ENCODE peak calls at places on chromosomes 13 and 19, in five cellular contexts. F, J, K, H and L are unnamed samples.

GRCh38 chr13:38821753-38822551 is 135.1 kb downstream of the FREM2 start:
- DNase-seq in F (no peak), J (no peak), K (no peak), H (no peak), L (no peak)

GRCh38 chr19:31252476-31252875 is 96.8 kb downstream of the TSHZ3 start:
- DNase-seq in F (no peak), J (no peak), K (no peak), H (no peak), L (no peak)

GRCh38 chr13:31227063-31227462 is 27.3 kb downstream of the B3GLCT start:
- DNase-seq in F (no peak), J (no peak), K (no peak), H (no peak), L (no peak)

GRCh38 chr13:37715606-37716015 is 117.0 kb upstream of the POSTN start:
- DNase-seq in F (no peak), J (no peak), K (no peak), H (no peak), L (no peak)

GRCh38 chr13:28401303-28402056 is 93.4 kb downstream of the FLT1 start:
- DNase-seq in F (no peak), J (no peak), K (no peak), H (no peak), L (no peak)

GRCh38 chr13:50267917-50268316 is 252.7 kb downstream of the KCNRG start:
- DNase-seq in F (peak), J (no peak), K (no peak), H (no peak), L (no peak)

GRCh38 chr13:36094478-36094877 is 36.7 kb downstream of the DCLK1 start:
- DNase-seq in F (no peak), J (no peak), K (no peak), H (no peak), L (no peak)

GRCh38 chr19:33220115-33220514 is 5.5 kb downstream of the SLC7A10 start:
- DNase-seq in F (no peak), J (no peak), K (no peak), H (no peak), L (no peak)

GRCh38 chr13:99307247-99307646 is at the start of gene GPR183:
- DNase-seq in F (peak), J (no peak), K (no peak), H (no peak), L (no peak)

GRCh38 chr13:46761866-46762265 is 35.1 kb downstream of the ESD start:
- DNase-seq in F (no peak), J (no peak), K (no peak), H (no peak), L (no peak)

GRCh38 chr19:18955042-18955441 is 14.0 kb upstream of the HOMER3 start:
- DNase-seq in F (no peak), J (no peak), K (no peak), H (no peak), L (no peak)

GRCh38 chr13:66036024-66036614 is 1194.0 kb downstream of the PCDH9 start:
- DNase-seq in F (no peak), J (no peak), K (no peak), H (no peak), L (no peak)

GRCh38 chr13:80504453-80504852 is 163.5 kb upstream of the SPRY2 start:
- DNase-seq in F (no peak), J (no peak), K (no peak), H (no peak), L (no peak)

GRCh38 chr19:49422407-49423277 is 599 bp downstream of the PTH2 start:
- DNase-seq in F (peak), J (no peak), K (no peak), H (no peak), L (no peak)

GRCh38 chr19:17289489-17289888 is 7.8 kb downstream of the ANKLE1 start:
- DNase-seq in F (peak), J (no peak), K (no peak), H (peak), L (peak)

GRCh38 chr13:114128624-114129522 is 3.5 kb downstream of the RASA3 start:
- DNase-seq in F (peak), J (no peak), K (peak), H (peak), L (peak)

GRCh38 chr13:48493076-48493765 is 39.7 kb downstream of the RCBTB2 start:
- DNase-seq in F (no peak), J (no peak), K (no peak), H (no peak), L (no peak)

GRCh38 chr13:110443633-110444225 is 117.8 kb downstream of the RAB20 start:
- DNase-seq in F (no peak), J (no peak), K (no peak), H (no peak), L (no peak)

GRCh38 chr13:78160793-78161192 is 242.2 kb upstream of the EDNRB start:
- DNase-seq in F (no peak), J (no peak), K (no peak), H (no peak), L (no peak)

GRCh38 chr13:113573065-113573464 is 11.5 kb upstream of the TFDP1 start:
- DNase-seq in F (no peak), J (no peak), K (no peak), H (no peak), L (no peak)

GRCh38 chr13:65971541-65971940 is 1258.6 kb downstream of the PCDH9 start:
- DNase-seq in F (no peak), J (no peak), K (no peak), H (no peak), L (no peak)

GRCh38 chr13:46317120-46317519 is 69.9 kb downstream of the RUBCNL start:
- DNase-seq in F (no peak), J (no peak), K (no peak), H (no peak), L (no peak)

GRCh38 chr13:38686635-38687245 is at the start of gene FREM2:
- DNase-seq in F (peak), J (no peak), K (no peak), H (no peak), L (no peak)

GRCh38 chr19:47257411-47258169 is 1.3 kb downstream of the CCDC9 start:
- DNase-seq in F (no peak), J (no peak), K (no peak), H (no peak), L (peak)
- TF ChIP-seq POLR2A in F (peak), J (peak), K (peak), H (no peak), L (no peak)

GRCh38 chr13:22041741-22042140 is 370.9 kb downstream of the FGF9 start:
- DNase-seq in F (no peak), J (no peak), K (no peak), H (no peak), L (no peak)

GRCh38 chr13:22039961-22040360 is 369.1 kb downstream of the FGF9 start:
- DNase-seq in F (no peak), J (no peak), K (no peak), H (no peak), L (no peak)

GRCh38 chr13:22040810-22041364 is 370.0 kb downstream of the FGF9 start:
- DNase-seq in F (peak), J (no peak), K (no peak), H (no peak), L (no peak)
- TF ChIP-seq POLR2A in F (peak), J (no peak), K (no peak), H (no peak), L (no peak)

DNA sequence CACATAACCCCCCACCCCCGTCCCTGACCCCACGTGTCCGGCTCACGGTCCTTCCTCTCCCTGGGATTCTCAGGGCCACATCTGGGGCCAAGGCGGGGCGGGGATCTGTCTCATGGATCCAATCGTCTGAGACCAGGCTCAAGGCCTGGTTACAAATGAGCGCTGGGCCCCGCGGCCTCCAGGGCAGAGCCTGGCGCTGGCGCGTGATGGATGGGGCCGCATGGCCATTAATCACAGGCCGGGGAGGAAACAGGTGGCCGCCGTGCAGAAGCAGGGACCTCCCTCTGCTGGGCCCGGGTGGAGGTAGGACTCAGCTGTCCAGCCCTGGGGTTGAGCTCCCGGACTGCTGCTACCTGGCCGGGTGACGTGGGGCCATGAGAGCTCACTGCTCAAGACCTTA is 5.8 kb upstream of the TLE5 start:
- DNase-seq in F (peak), J (no peak), K (no peak), H (no peak), L (no peak)
- TF ChIP-seq POLR2A in F (peak), J (no peak), K (no peak), H (no peak), L (no peak)

GRCh38 chr19:40570313-40571004 is 6.2 kb upstream of the SHKBP1 start:
- DNase-seq in F (peak), J (peak), K (peak), H (peak), L (peak)
- TF ChIP-seq POLR2A in F (peak), J (no peak), K (no peak), H (no peak), L (peak)

DNA sequence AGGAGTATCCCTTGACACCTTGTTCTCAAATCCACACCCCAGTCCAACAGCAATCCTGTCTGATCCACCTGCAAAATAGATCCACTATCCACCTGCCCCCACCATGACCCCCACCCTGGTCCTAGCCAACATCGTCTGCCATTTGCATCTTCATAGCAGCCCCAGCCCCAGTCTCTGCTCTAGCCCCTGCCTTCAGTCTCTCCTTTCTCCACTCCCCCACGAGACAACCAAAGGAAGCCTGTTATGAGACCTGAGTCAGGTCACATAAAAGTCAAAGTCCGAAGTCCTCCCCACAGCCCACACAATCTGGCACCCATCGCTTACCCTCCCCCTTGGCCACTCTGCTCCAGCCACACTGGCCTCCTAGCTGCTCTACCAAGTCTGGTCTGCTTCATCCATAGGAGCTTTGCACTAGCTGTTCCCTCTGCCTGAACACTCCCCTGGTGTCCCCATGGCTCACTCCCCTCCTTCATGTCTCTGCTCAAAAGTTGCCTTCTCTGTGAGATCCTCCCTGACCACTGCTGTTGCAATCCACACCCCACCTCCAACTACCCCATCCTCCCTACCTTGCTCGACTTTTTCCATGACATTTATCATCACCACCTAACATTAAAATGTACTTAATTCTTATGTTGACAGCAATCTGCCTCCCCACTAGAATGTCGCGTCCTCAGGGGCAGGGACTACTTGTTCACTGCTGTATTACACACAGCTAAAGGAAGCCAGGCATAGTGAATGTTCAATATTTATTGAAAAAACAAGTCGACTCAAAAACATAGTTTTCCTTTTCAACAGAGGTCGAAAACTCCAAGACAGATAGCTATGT is 1.2 kb upstream of the PLEKHG2 start:
- DNase-seq in F (peak), J (no peak), K (no peak), H (no peak), L (no peak)
- TF ChIP-seq POLR2A in F (peak), J (peak), K (no peak), H (peak), L (no peak)

GRCh38 chr19:15556634-15557181 is 48.4 kb downstream of the CYP4F22 start:
- DNase-seq in F (no peak), J (no peak), K (no peak), H (no peak), L (no peak)
- TF ChIP-seq POLR2A in F (no peak), J (no peak), K (no peak), H (no peak), L (no peak)

GRCh38 chr19:4697304-4697703 is 26.3 kb downstream of the DPP9 start:
- DNase-seq in F (no peak), J (no peak), K (no peak), H (no peak), L (no peak)
- TF ChIP-seq POLR2A in F (no peak), J (no peak), K (no peak), H (no peak), L (no peak)

DNA sequence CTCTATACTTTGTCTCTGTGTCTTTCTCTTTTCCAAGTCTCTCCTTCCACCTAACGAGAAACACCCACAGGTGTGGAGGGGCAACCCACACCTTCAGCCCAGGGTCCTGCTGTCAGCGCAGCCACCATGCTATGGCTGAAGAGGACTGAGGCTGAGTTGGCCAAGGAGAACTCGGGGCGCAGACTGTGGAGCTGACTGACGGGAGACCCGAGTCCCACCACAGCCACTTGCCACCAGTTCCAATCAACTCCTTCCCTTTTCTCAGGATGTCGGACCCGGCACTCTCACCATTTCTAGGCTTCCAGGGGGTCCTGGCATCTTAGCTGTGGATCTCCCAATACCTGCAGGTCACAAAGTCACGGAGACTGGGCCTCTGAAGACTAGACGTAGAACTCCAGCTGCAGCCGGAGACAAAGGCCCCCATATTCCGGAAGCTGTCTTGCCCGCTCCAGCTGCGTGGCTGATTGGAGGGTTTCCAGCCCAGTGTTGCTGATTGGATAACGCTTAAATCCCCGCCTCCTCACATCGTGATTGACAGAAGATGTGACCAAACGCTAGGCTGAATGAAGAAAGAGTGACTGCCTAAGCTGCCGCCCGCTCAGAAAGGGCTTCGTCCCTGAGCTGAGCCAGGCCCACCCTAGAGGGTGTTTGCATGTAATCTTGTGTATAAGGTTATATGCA is 63.6 kb downstream of the ZNF429 start:
- DNase-seq in F (peak), J (peak), K (peak), H (peak), L (no peak)
- TF ChIP-seq POLR2A in F (peak), J (no peak), K (no peak), H (no peak), L (no peak)